ENCODE peak calls at places on chromosomes 7 and 10, in nine cellular contexts. One of them, this sample, is unnamed.

GRCh38 chr10:108392286-108392685 is 1227.8 kb upstream of the SORCS1 start:
- DNase-seq in mucosa of gallbladder: no peak
- DNase-seq in HS-5: peak
- DNase-seq in activated CD4-positive, alpha-beta T cell treated with anti-CD3 and anti-CD28 coated beads, Interleukin-2, amount 10 ng/mL, durations not matched to agents 7 days and 5 days: no peak
- DNase-seq in prostate gland: no peak
- DNase-seq in epithelial cell of proximal tubule: peak
- DNase-seq in EL: peak
- DNase-seq in activated T-helper 1 cell treated with anti-CD3 and anti-CD28 coated beads, Interleukin-2, amount 50 U/mL, for 16 hours: no peak
- DNase-seq in NCI-H1092 treated with DMSO at 0.1 percent for 48 hours: no peak
- DNase-seq in this sample: no peak

GRCh38 chr10:50512743-50513416 is 110.9 kb downstream of the SGMS1 start:
- DNase-seq in mucosa of gallbladder: no peak
- DNase-seq in HS-5: no peak
- DNase-seq in activated CD4-positive, alpha-beta T cell treated with anti-CD3 and anti-CD28 coated beads, Interleukin-2, amount 10 ng/mL, durations not matched to agents 7 days and 5 days: peak
- DNase-seq in prostate gland: no peak
- DNase-seq in epithelial cell of proximal tubule: no peak
- DNase-seq in EL: no peak
- DNase-seq in activated T-helper 1 cell treated with anti-CD3 and anti-CD28 coated beads, Interleukin-2, amount 50 U/mL, for 16 hours: no peak
- DNase-seq in NCI-H1092 treated with DMSO at 0.1 percent for 48 hours: no peak
- DNase-seq in this sample: no peak

GRCh38 chr10:3820255-3820654 is 35.2 kb upstream of the KLF6 start:
- DNase-seq in mucosa of gallbladder: no peak
- DNase-seq in HS-5: no peak
- DNase-seq in activated CD4-positive, alpha-beta T cell treated with anti-CD3 and anti-CD28 coated beads, Interleukin-2, amount 10 ng/mL, durations not matched to agents 7 days and 5 days: no peak
- DNase-seq in prostate gland: no peak
- DNase-seq in epithelial cell of proximal tubule: no peak
- DNase-seq in EL: peak
- DNase-seq in activated T-helper 1 cell treated with anti-CD3 and anti-CD28 coated beads, Interleukin-2, amount 50 U/mL, for 16 hours: no peak
- DNase-seq in NCI-H1092 treated with DMSO at 0.1 percent for 48 hours: no peak
- DNase-seq in this sample: no peak

GRCh38 chr10:117955171-117955570 is 91.6 kb downstream of the RAB11FIP2 start:
- DNase-seq in mucosa of gallbladder: no peak
- DNase-seq in HS-5: no peak
- DNase-seq in activated CD4-positive, alpha-beta T cell treated with anti-CD3 and anti-CD28 coated beads, Interleukin-2, amount 10 ng/mL, durations not matched to agents 7 days and 5 days: no peak
- DNase-seq in prostate gland: no peak
- DNase-seq in epithelial cell of proximal tubule: no peak
- DNase-seq in EL: no peak
- DNase-seq in activated T-helper 1 cell treated with anti-CD3 and anti-CD28 coated beads, Interleukin-2, amount 50 U/mL, for 16 hours: no peak
- DNase-seq in NCI-H1092 treated with DMSO at 0.1 percent for 48 hours: no peak
- DNase-seq in this sample: no peak

GRCh38 chr7:21429021-21429420 is 1.1 kb downstream of the SP4 start:
- DNase-seq in mucosa of gallbladder: no peak
- DNase-seq in HS-5: no peak
- DNase-seq in activated CD4-positive, alpha-beta T cell treated with anti-CD3 and anti-CD28 coated beads, Interleukin-2, amount 10 ng/mL, durations not matched to agents 7 days and 5 days: no peak
- DNase-seq in prostate gland: no peak
- DNase-seq in epithelial cell of proximal tubule: no peak
- DNase-seq in EL: no peak
- DNase-seq in activated T-helper 1 cell treated with anti-CD3 and anti-CD28 coated beads, Interleukin-2, amount 50 U/mL, for 16 hours: no peak
- DNase-seq in NCI-H1092 treated with DMSO at 0.1 percent for 48 hours: no peak
- DNase-seq in this sample: no peak

GRCh38 chr10:114697061-114697598 is 39.1 kb upstream of the ABLIM1 start:
- DNase-seq in mucosa of gallbladder: no peak
- DNase-seq in HS-5: no peak
- DNase-seq in activated CD4-positive, alpha-beta T cell treated with anti-CD3 and anti-CD28 coated beads, Interleukin-2, amount 10 ng/mL, durations not matched to agents 7 days and 5 days: no peak
- DNase-seq in prostate gland: peak
- DNase-seq in epithelial cell of proximal tubule: no peak
- DNase-seq in EL: peak
- DNase-seq in activated T-helper 1 cell treated with anti-CD3 and anti-CD28 coated beads, Interleukin-2, amount 50 U/mL, for 16 hours: no peak
- DNase-seq in NCI-H1092 treated with DMSO at 0.1 percent for 48 hours: no peak
- DNase-seq in this sample: peak

GRCh38 chr7:13577566-13578145 is 411.8 kb downstream of the ETV1 start:
- DNase-seq in mucosa of gallbladder: no peak
- DNase-seq in HS-5: no peak
- DNase-seq in activated CD4-positive, alpha-beta T cell treated with anti-CD3 and anti-CD28 coated beads, Interleukin-2, amount 10 ng/mL, durations not matched to agents 7 days and 5 days: no peak
- DNase-seq in prostate gland: no peak
- DNase-seq in epithelial cell of proximal tubule: no peak
- DNase-seq in EL: no peak
- DNase-seq in activated T-helper 1 cell treated with anti-CD3 and anti-CD28 coated beads, Interleukin-2, amount 50 U/mL, for 16 hours: no peak
- DNase-seq in NCI-H1092 treated with DMSO at 0.1 percent for 48 hours: no peak
- DNase-seq in this sample: no peak

GRCh38 chr10:129332476-129332875 is 134.6 kb upstream of the MGMT start:
- DNase-seq in mucosa of gallbladder: no peak
- DNase-seq in HS-5: no peak
- DNase-seq in activated CD4-positive, alpha-beta T cell treated with anti-CD3 and anti-CD28 coated beads, Interleukin-2, amount 10 ng/mL, durations not matched to agents 7 days and 5 days: peak
- DNase-seq in prostate gland: no peak
- DNase-seq in epithelial cell of proximal tubule: no peak
- DNase-seq in EL: no peak
- DNase-seq in activated T-helper 1 cell treated with anti-CD3 and anti-CD28 coated beads, Interleukin-2, amount 50 U/mL, for 16 hours: no peak
- DNase-seq in NCI-H1092 treated with DMSO at 0.1 percent for 48 hours: no peak
- DNase-seq in this sample: no peak

GRCh38 chr10:2263556-2263955 is 526.2 kb upstream of the ADARB2 start:
- DNase-seq in mucosa of gallbladder: no peak
- DNase-seq in HS-5: no peak
- DNase-seq in activated CD4-positive, alpha-beta T cell treated with anti-CD3 and anti-CD28 coated beads, Interleukin-2, amount 10 ng/mL, durations not matched to agents 7 days and 5 days: no peak
- DNase-seq in prostate gland: no peak
- DNase-seq in epithelial cell of proximal tubule: no peak
- DNase-seq in EL: no peak
- DNase-seq in activated T-helper 1 cell treated with anti-CD3 and anti-CD28 coated beads, Interleukin-2, amount 50 U/mL, for 16 hours: no peak
- DNase-seq in NCI-H1092 treated with DMSO at 0.1 percent for 48 hours: no peak
- DNase-seq in this sample: no peak

GRCh38 chr7:21960922-21961321 is 15.2 kb upstream of the CDCA7L start:
- DNase-seq in mucosa of gallbladder: peak
- DNase-seq in HS-5: peak
- DNase-seq in activated CD4-positive, alpha-beta T cell treated with anti-CD3 and anti-CD28 coated beads, Interleukin-2, amount 10 ng/mL, durations not matched to agents 7 days and 5 days: no peak
- DNase-seq in prostate gland: no peak
- DNase-seq in epithelial cell of proximal tubule: no peak
- DNase-seq in EL: peak
- DNase-seq in activated T-helper 1 cell treated with anti-CD3 and anti-CD28 coated beads, Interleukin-2, amount 50 U/mL, for 16 hours: no peak
- DNase-seq in NCI-H1092 treated with DMSO at 0.1 percent for 48 hours: no peak
- DNase-seq in this sample: no peak

GRCh38 chr7:156456032-156456431 is 184.5 kb upstream of the RNF32 start:
- DNase-seq in mucosa of gallbladder: no peak
- DNase-seq in HS-5: no peak
- DNase-seq in activated CD4-positive, alpha-beta T cell treated with anti-CD3 and anti-CD28 coated beads, Interleukin-2, amount 10 ng/mL, durations not matched to agents 7 days and 5 days: no peak
- DNase-seq in prostate gland: no peak
- DNase-seq in epithelial cell of proximal tubule: no peak
- DNase-seq in EL: no peak
- DNase-seq in activated T-helper 1 cell treated with anti-CD3 and anti-CD28 coated beads, Interleukin-2, amount 50 U/mL, for 16 hours: no peak
- DNase-seq in NCI-H1092 treated with DMSO at 0.1 percent for 48 hours: no peak
- DNase-seq in this sample: no peak

GRCh38 chr7:2471396-2471795 is 4.8 kb downstream of the GRIFIN start:
- DNase-seq in mucosa of gallbladder: no peak
- DNase-seq in HS-5: no peak
- DNase-seq in activated CD4-positive, alpha-beta T cell treated with anti-CD3 and anti-CD28 coated beads, Interleukin-2, amount 10 ng/mL, durations not matched to agents 7 days and 5 days: no peak
- DNase-seq in prostate gland: no peak
- DNase-seq in epithelial cell of proximal tubule: no peak
- DNase-seq in EL: no peak
- DNase-seq in activated T-helper 1 cell treated with anti-CD3 and anti-CD28 coated beads, Interleukin-2, amount 50 U/mL, for 16 hours: no peak
- DNase-seq in NCI-H1092 treated with DMSO at 0.1 percent for 48 hours: peak
- DNase-seq in this sample: no peak

GRCh38 chr7:66167773-66168367 is 37.3 kb upstream of the TPST1 start:
- DNase-seq in mucosa of gallbladder: no peak
- DNase-seq in HS-5: peak
- DNase-seq in activated CD4-positive, alpha-beta T cell treated with anti-CD3 and anti-CD28 coated beads, Interleukin-2, amount 10 ng/mL, durations not matched to agents 7 days and 5 days: no peak
- DNase-seq in prostate gland: no peak
- DNase-seq in epithelial cell of proximal tubule: no peak
- DNase-seq in EL: peak
- DNase-seq in activated T-helper 1 cell treated with anti-CD3 and anti-CD28 coated beads, Interleukin-2, amount 50 U/mL, for 16 hours: no peak
- DNase-seq in NCI-H1092 treated with DMSO at 0.1 percent for 48 hours: peak
- DNase-seq in this sample: no peak

GRCh38 chr10:59047180-59047579 is 129.3 kb upstream of the PHYHIPL start:
- DNase-seq in mucosa of gallbladder: no peak
- DNase-seq in HS-5: no peak
- DNase-seq in activated CD4-positive, alpha-beta T cell treated with anti-CD3 and anti-CD28 coated beads, Interleukin-2, amount 10 ng/mL, durations not matched to agents 7 days and 5 days: no peak
- DNase-seq in prostate gland: peak
- DNase-seq in epithelial cell of proximal tubule: no peak
- DNase-seq in EL: no peak
- DNase-seq in activated T-helper 1 cell treated with anti-CD3 and anti-CD28 coated beads, Interleukin-2, amount 50 U/mL, for 16 hours: no peak
- DNase-seq in NCI-H1092 treated with DMSO at 0.1 percent for 48 hours: peak
- DNase-seq in this sample: no peak

GRCh38 chr7:89029864-89030263 is 234.3 kb upstream of the TEX47 start:
- DNase-seq in mucosa of gallbladder: no peak
- DNase-seq in HS-5: peak
- DNase-seq in activated CD4-positive, alpha-beta T cell treated with anti-CD3 and anti-CD28 coated beads, Interleukin-2, amount 10 ng/mL, durations not matched to agents 7 days and 5 days: no peak
- DNase-seq in prostate gland: no peak
- DNase-seq in epithelial cell of proximal tubule: peak
- DNase-seq in EL: no peak
- DNase-seq in activated T-helper 1 cell treated with anti-CD3 and anti-CD28 coated beads, Interleukin-2, amount 50 U/mL, for 16 hours: no peak
- DNase-seq in NCI-H1092 treated with DMSO at 0.1 percent for 48 hours: no peak
- DNase-seq in this sample: no peak

GRCh38 chr10:130350996-130351395 is 214.8 kb downstream of the GLRX3 start:
- DNase-seq in mucosa of gallbladder: no peak
- DNase-seq in HS-5: no peak
- DNase-seq in activated CD4-positive, alpha-beta T cell treated with anti-CD3 and anti-CD28 coated beads, Interleukin-2, amount 10 ng/mL, durations not matched to agents 7 days and 5 days: no peak
- DNase-seq in prostate gland: no peak
- DNase-seq in epithelial cell of proximal tubule: no peak
- DNase-seq in EL: no peak
- DNase-seq in activated T-helper 1 cell treated with anti-CD3 and anti-CD28 coated beads, Interleukin-2, amount 50 U/mL, for 16 hours: no peak
- DNase-seq in NCI-H1092 treated with DMSO at 0.1 percent for 48 hours: no peak
- DNase-seq in this sample: no peak

GRCh38 chr10:51860257-51860656 is 160.9 kb upstream of the CSTF2T start:
- DNase-seq in mucosa of gallbladder: peak
- DNase-seq in HS-5: no peak
- DNase-seq in activated CD4-positive, alpha-beta T cell treated with anti-CD3 and anti-CD28 coated beads, Interleukin-2, amount 10 ng/mL, durations not matched to agents 7 days and 5 days: no peak
- DNase-seq in prostate gland: no peak
- DNase-seq in epithelial cell of proximal tubule: no peak
- DNase-seq in EL: peak
- DNase-seq in activated T-helper 1 cell treated with anti-CD3 and anti-CD28 coated beads, Interleukin-2, amount 50 U/mL, for 16 hours: no peak
- DNase-seq in NCI-H1092 treated with DMSO at 0.1 percent for 48 hours: no peak
- DNase-seq in this sample: no peak

GRCh38 chr10:43222296-43222695 is 44.6 kb downstream of the RASGEF1A start:
- DNase-seq in mucosa of gallbladder: no peak
- DNase-seq in HS-5: no peak
- DNase-seq in activated CD4-positive, alpha-beta T cell treated with anti-CD3 and anti-CD28 coated beads, Interleukin-2, amount 10 ng/mL, durations not matched to agents 7 days and 5 days: no peak
- DNase-seq in prostate gland: no peak
- DNase-seq in epithelial cell of proximal tubule: no peak
- DNase-seq in EL: no peak
- DNase-seq in activated T-helper 1 cell treated with anti-CD3 and anti-CD28 coated beads, Interleukin-2, amount 50 U/mL, for 16 hours: no peak
- DNase-seq in NCI-H1092 treated with DMSO at 0.1 percent for 48 hours: no peak
- DNase-seq in this sample: no peak

GRCh38 chr7:30445770-30446169 is 32.8 kb downstream of the NOD1 start:
- DNase-seq in mucosa of gallbladder: peak
- DNase-seq in HS-5: no peak
- DNase-seq in activated CD4-positive, alpha-beta T cell treated with anti-CD3 and anti-CD28 coated beads, Interleukin-2, amount 10 ng/mL, durations not matched to agents 7 days and 5 days: peak
- DNase-seq in prostate gland: peak
- DNase-seq in epithelial cell of proximal tubule: no peak
- DNase-seq in EL: peak
- DNase-seq in activated T-helper 1 cell treated with anti-CD3 and anti-CD28 coated beads, Interleukin-2, amount 50 U/mL, for 16 hours: peak
- DNase-seq in NCI-H1092 treated with DMSO at 0.1 percent for 48 hours: peak
- DNase-seq in this sample: peak

GRCh38 chr7:127850195-127850594 is 181.0 kb downstream of the LRRC4 start:
- DNase-seq in mucosa of gallbladder: no peak
- DNase-seq in HS-5: no peak
- DNase-seq in activated CD4-positive, alpha-beta T cell treated with anti-CD3 and anti-CD28 coated beads, Interleukin-2, amount 10 ng/mL, durations not matched to agents 7 days and 5 days: no peak
- DNase-seq in prostate gland: no peak
- DNase-seq in epithelial cell of proximal tubule: no peak
- DNase-seq in EL: no peak
- DNase-seq in activated T-helper 1 cell treated with anti-CD3 and anti-CD28 coated beads, Interleukin-2, amount 50 U/mL, for 16 hours: no peak
- DNase-seq in NCI-H1092 treated with DMSO at 0.1 percent for 48 hours: no peak
- DNase-seq in this sample: no peak